ENCODE peak calls at places on chromosomes 13 and 19, in seven cellular contexts. D is NCI-H187, T is DMS 273 treated with DMSO at 0.1 percent for 48 hours, K is aorta, J is uterus, V is epithelial cell of esophagus, R is HFF-Myc. M is an unnamed sample.

GRCh38 chr13:69912576-69913074 is 195.0 kb upstream of the ATXN8OS start:
- DNase-seq in D (peak; percentile 1), R (no peak), V (no peak), K (no peak), T (no peak), J (no peak), M (no peak)

GRCh38 chr19:4510435-4511255 is 7.6 kb downstream of the PLIN4 start:
- DNase-seq in T (no peak), D (no peak), V (no peak), J (no peak), R (no peak), K (no peak), M (no peak)

GRCh38 chr19:46015961-46016425 is 6.9 kb downstream of the PGLYRP1 start:
- DNase-seq in K (peak; percentile 44), J (no peak), D (no peak), V (no peak), T (peak; percentile 5), R (no peak), M (no peak)

GRCh38 chr13:25803626-25804025 is 248.2 kb downstream of the SHISA2 start:
- DNase-seq in K (no peak), D (no peak), J (no peak), V (peak; percentile 12), R (no peak), T (no peak), M (no peak)

GRCh38 chr13:93296584-93296983 is 70.0 kb downstream of the GPC6 start:
- DNase-seq in V (peak; percentile 30), D (no peak), K (no peak), J (no peak), T (no peak), R (no peak), M (no peak)

GRCh38 chr19:31214086-31214485 is 135.2 kb downstream of the TSHZ3 start:
- DNase-seq in V (peak; percentile 100), T (no peak), J (peak; percentile 40), R (peak; percentile 98), D (no peak), K (peak; percentile 91), M (peak; percentile 100)

GRCh38 chr13:30808600-30808999 is 73.3 kb downstream of the ALOX5AP start:
- DNase-seq in T (no peak), V (peak; percentile 41), K (no peak), R (no peak), J (no peak), D (no peak), M (no peak)

GRCh38 chr13:24141333-24141910 is 19.1 kb upstream of the SPATA13 start:
- DNase-seq in T (no peak), D (no peak), K (no peak), R (no peak), J (no peak), V (no peak), M (no peak)

GRCh38 chr13:113564331-113565023 is 20.1 kb upstream of the TFDP1 start:
- DNase-seq in D (no peak), R (no peak), V (no peak), K (no peak), T (no peak), J (no peak), M (no peak)

GRCh38 chr19:54024660-54025059 is 33.2 kb downstream of the CACNG6 start:
- DNase-seq in V (no peak), R (no peak), D (no peak), K (no peak), J (no peak), T (no peak), M (no peak)

GRCh38 chr19:50268046-50268445 is 61.1 kb downstream of the KCNC3 start:
- DNase-seq in D (no peak), V (no peak), K (no peak), J (no peak), T (no peak), R (no peak), M (no peak)

GRCh38 chr13:89750371-89750770 is 1597.1 kb upstream of the MIR17HG start:
- DNase-seq in J (no peak), K (no peak), D (no peak), T (no peak), R (no peak), V (peak; percentile 15), M (no peak)

GRCh38 chr13:26324867-26325266 is 70.9 kb downstream of the CDK8 start:
- DNase-seq in V (no peak), D (no peak), K (no peak), T (no peak), J (no peak), R (no peak), M (no peak)